ENCODE peak calls at places on chromosomes 13 and 19, in five cellular contexts. One of them, this sample, is unnamed.

GRCh38 chr19:33690461-33691427 is 69.0 kb downstream of the CHST8 start:
- DNase-seq in fibroblast of gingiva: no peak
- DNase-seq in aorta: no peak
- DNase-seq in RWPE1: no peak
- DNase-seq in AG09309: no peak
- DNase-seq in this sample: peak; percentile 16

GRCh38 chr13:23618341-23618740 is 48.1 kb downstream of the TNFRSF19 start:
- DNase-seq in AG09309: peak; percentile 85
- DNase-seq in RWPE1: peak; percentile 51
- DNase-seq in aorta: no peak
- DNase-seq in fibroblast of gingiva: peak; percentile 90
- DNase-seq in this sample: peak; percentile 98

GRCh38 chr13:73596382-73596781 is 537.6 kb downstream of the KLF5 start:
- DNase-seq in aorta: no peak
- DNase-seq in AG09309: no peak
- DNase-seq in fibroblast of gingiva: no peak
- DNase-seq in RWPE1: no peak
- DNase-seq in this sample: no peak

GRCh38 chr13:35906636-35907035 is 224.5 kb downstream of the DCLK1 start:
- DNase-seq in aorta: no peak
- DNase-seq in RWPE1: no peak
- DNase-seq in fibroblast of gingiva: no peak
- DNase-seq in AG09309: no peak
- DNase-seq in this sample: no peak

GRCh38 chr19:2813235-2814160 is 6.2 kb upstream of the ZNF554 start:
- DNase-seq in fibroblast of gingiva: no peak
- DNase-seq in AG09309: no peak
- DNase-seq in aorta: no peak
- DNase-seq in RWPE1: no peak
- DNase-seq in this sample: no peak

GRCh38 chr19:13929340-13929739 is 8.9 kb downstream of the PODNL1 start:
- DNase-seq in fibroblast of gingiva: no peak
- DNase-seq in RWPE1: no peak
- DNase-seq in aorta: no peak
- DNase-seq in AG09309: no peak
- DNase-seq in this sample: no peak

GRCh38 chr19:1310853-1311180 is 25.1 kb downstream of the EFNA2 start:
- DNase-seq in RWPE1: no peak
- DNase-seq in fibroblast of gingiva: no peak
- DNase-seq in aorta: no peak
- DNase-seq in AG09309: no peak
- DNase-seq in this sample: no peak

GRCh38 chr13:80196756-80197155 is 144.2 kb downstream of the SPRY2 start:
- DNase-seq in RWPE1: no peak
- DNase-seq in aorta: no peak
- DNase-seq in fibroblast of gingiva: no peak
- DNase-seq in AG09309: no peak
- DNase-seq in this sample: no peak

GRCh38 chr13:35349673-35350278 is 126.7 kb downstream of the MAB21L1 start:
- DNase-seq in AG09309: no peak
- DNase-seq in aorta: no peak
- DNase-seq in fibroblast of gingiva: no peak
- DNase-seq in RWPE1: peak; percentile 4
- DNase-seq in this sample: peak; percentile 12

GRCh38 chr19:55392820-55393219 is 7.1 kb downstream of the RPL28 start:
- DNase-seq in AG09309: no peak
- DNase-seq in aorta: no peak
- DNase-seq in fibroblast of gingiva: no peak
- DNase-seq in RWPE1: no peak
- DNase-seq in this sample: no peak

GRCh38 chr19:2015611-2015950 is at the start of gene BTBD2:
- DNase-seq in aorta: no peak
- DNase-seq in fibroblast of gingiva: peak; percentile 91
- DNase-seq in RWPE1: peak; percentile 59
- DNase-seq in AG09309: peak; percentile 52
- DNase-seq in this sample: peak; percentile 78

GRCh38 chr13:21885714-21886224 is 214.9 kb downstream of the FGF9 start:
- DNase-seq in RWPE1: no peak
- DNase-seq in AG09309: no peak
- DNase-seq in aorta: no peak
- DNase-seq in fibroblast of gingiva: no peak
- DNase-seq in this sample: no peak

GRCh38 chr13:112664501-112665203 is 25.2 kb upstream of the ATP11A start:
- DNase-seq in RWPE1: no peak
- DNase-seq in aorta: no peak
- DNase-seq in fibroblast of gingiva: no peak
- DNase-seq in AG09309: peak; percentile 11
- DNase-seq in this sample: no peak

GRCh38 chr19:17860331-17860992 is 752 bp downstream of the RPL18A start:
- DNase-seq in fibroblast of gingiva: no peak
- DNase-seq in RWPE1: no peak
- DNase-seq in AG09309: no peak
- DNase-seq in aorta: no peak
- DNase-seq in this sample: peak; percentile 28

GRCh38 chr13:31722684-31723083 is 16.6 kb upstream of the RXFP2 start:
- DNase-seq in fibroblast of gingiva: no peak
- DNase-seq in RWPE1: no peak
- DNase-seq in AG09309: no peak
- DNase-seq in aorta: no peak
- DNase-seq in this sample: peak; percentile 8

GRCh38 chr19:17455711-17456123 is 5.0 kb downstream of the NXNL1 start:
- DNase-seq in fibroblast of gingiva: no peak
- DNase-seq in RWPE1: no peak
- DNase-seq in AG09309: no peak
- DNase-seq in aorta: no peak
- DNase-seq in this sample: peak; percentile 18

GRCh38 chr19:53927745-53928144 is 18.7 kb downstream of the CACNG7 start:
- DNase-seq in aorta: no peak
- DNase-seq in fibroblast of gingiva: peak; percentile 27
- DNase-seq in RWPE1: peak; percentile 63
- DNase-seq in AG09309: peak; percentile 8
- DNase-seq in this sample: peak; percentile 84

GRCh38 chr13:29754486-29754806 is 96.0 kb downstream of the UBL3 start:
- DNase-seq in AG09309: no peak
- DNase-seq in RWPE1: no peak
- DNase-seq in aorta: no peak
- DNase-seq in fibroblast of gingiva: peak; percentile 71
- DNase-seq in this sample: peak; percentile 81

GRCh38 chr13:30892966-30893365 is 13.1 kb upstream of the MEDAG start:
- DNase-seq in fibroblast of gingiva: peak; percentile 26
- DNase-seq in AG09309: no peak
- DNase-seq in aorta: peak; percentile 79
- DNase-seq in RWPE1: no peak
- DNase-seq in this sample: peak; percentile 52

GRCh38 chr19:46725859-46726393 is 9.0 kb upstream of the PRKD2 start:
- DNase-seq in fibroblast of gingiva: no peak
- DNase-seq in AG09309: no peak
- DNase-seq in RWPE1: no peak
- DNase-seq in aorta: no peak
- DNase-seq in this sample: no peak

GRCh38 chr13:97140611-97141010 is 81.5 kb upstream of the MBNL2 start:
- DNase-seq in AG09309: no peak
- DNase-seq in fibroblast of gingiva: no peak
- DNase-seq in aorta: no peak
- DNase-seq in RWPE1: no peak
- DNase-seq in this sample: no peak

GRCh38 chr13:51058461-51059167 is 52.5 kb downstream of the C13orf42 start:
- DNase-seq in AG09309: no peak
- DNase-seq in RWPE1: no peak
- DNase-seq in aorta: no peak
- DNase-seq in fibroblast of gingiva: no peak
- DNase-seq in this sample: no peak

GRCh38 chr19:48513289-48514122 is 1.9 kb upstream of the LMTK3 start:
- DNase-seq in fibroblast of gingiva: peak; percentile 50
- DNase-seq in aorta: no peak
- DNase-seq in AG09309: peak; percentile 8
- DNase-seq in RWPE1: peak; percentile 67
- DNase-seq in this sample: peak; percentile 81

GRCh38 chr13:27455331-27455855 is 5.0 kb upstream of the MTIF3 start:
- DNase-seq in fibroblast of gingiva: no peak
- DNase-seq in RWPE1: no peak
- DNase-seq in aorta: no peak
- DNase-seq in AG09309: no peak
- DNase-seq in this sample: no peak

GRCh38 chr13:106561551-106562170 is 6.3 kb downstream of the ARGLU1 start:
- DNase-seq in fibroblast of gingiva: no peak
- DNase-seq in AG09309: no peak
- DNase-seq in aorta: no peak
- DNase-seq in RWPE1: no peak
- DNase-seq in this sample: peak; percentile 70

GRCh38 chr19:6730153-6730804 is 7.1 kb downstream of the GPR108 start:
- DNase-seq in AG09309: no peak
- DNase-seq in RWPE1: no peak
- DNase-seq in fibroblast of gingiva: no peak
- DNase-seq in aorta: peak; percentile 84
- DNase-seq in this sample: no peak

GRCh38 chr19:574658-575526 is 2.5 kb downstream of the BSG start:
- DNase-seq in aorta: no peak
- DNase-seq in fibroblast of gingiva: peak; percentile 58
- DNase-seq in RWPE1: peak; percentile 16
- DNase-seq in AG09309: no peak
- DNase-seq in this sample: peak; percentile 74

GRCh38 chr13:100751826-100752225 is 77.2 kb upstream of the TMTC4 start:
- DNase-seq in AG09309: no peak
- DNase-seq in aorta: no peak
- DNase-seq in fibroblast of gingiva: no peak
- DNase-seq in RWPE1: no peak
- DNase-seq in this sample: no peak

GRCh38 chr13:66586489-66586888 is 643.6 kb downstream of the PCDH9 start:
- DNase-seq in fibroblast of gingiva: peak; percentile 2
- DNase-seq in AG09309: no peak
- DNase-seq in aorta: no peak
- DNase-seq in RWPE1: no peak
- DNase-seq in this sample: peak; percentile 11

GRCh38 chr13:112859128-112859816 is 109.7 kb upstream of the MCF2L start:
- DNase-seq in AG09309: no peak
- DNase-seq in aorta: no peak
- DNase-seq in RWPE1: no peak
- DNase-seq in fibroblast of gingiva: no peak
- DNase-seq in this sample: no peak

GRCh38 chr13:35874704-35875103 is 256.5 kb downstream of the DCLK1 start:
- DNase-seq in aorta: no peak
- DNase-seq in RWPE1: no peak
- DNase-seq in fibroblast of gingiva: no peak
- DNase-seq in AG09309: no peak
- DNase-seq in this sample: no peak

GRCh38 chr19:56324425-56324824 is 9.8 kb upstream of the ZSCAN5A start:
- DNase-seq in AG09309: no peak
- DNase-seq in RWPE1: no peak
- DNase-seq in fibroblast of gingiva: no peak
- DNase-seq in aorta: no peak
- DNase-seq in this sample: no peak

GRCh38 chr13:105090244-105090643 is 1445.2 kb downstream of the EFNB2 start:
- DNase-seq in aorta: no peak
- DNase-seq in fibroblast of gingiva: no peak
- DNase-seq in AG09309: no peak
- DNase-seq in RWPE1: no peak
- DNase-seq in this sample: no peak

GRCh38 chr19:38580080-38580479 is 37.7 kb downstream of the MAP4K1 start:
- DNase-seq in fibroblast of gingiva: no peak
- DNase-seq in aorta: no peak
- DNase-seq in RWPE1: no peak
- DNase-seq in AG09309: no peak
- DNase-seq in this sample: no peak

GRCh38 chr13:76820759-76821158 is 65.4 kb downstream of the KCTD12 start:
- DNase-seq in aorta: peak; percentile 66
- DNase-seq in AG09309: peak; percentile 17
- DNase-seq in fibroblast of gingiva: peak; percentile 86
- DNase-seq in RWPE1: no peak
- DNase-seq in this sample: no peak

GRCh38 chr19:32464279-32464678 is 58.7 kb downstream of the DPY19L3 start:
- DNase-seq in RWPE1: no peak
- DNase-seq in fibroblast of gingiva: peak; percentile 13
- DNase-seq in AG09309: no peak
- DNase-seq in aorta: no peak
- DNase-seq in this sample: no peak

GRCh38 chr19:18444513-18444912 is 6.6 kb upstream of the ISYNA1 start:
- DNase-seq in aorta: no peak
- DNase-seq in fibroblast of gingiva: no peak
- DNase-seq in AG09309: no peak
- DNase-seq in RWPE1: no peak
- DNase-seq in this sample: no peak